ENCODE peak calls at places on chromosomes 6 and 20, in five cellular contexts. E, R, U, W and S are unnamed samples.

GRCh38 chr6:144362042-144363018 is 77.2 kb downstream of the UTRN start:
- DNase-seq in R (no peak), E (no peak), U (peak; percentile 75), W (no peak), S (no peak)

GRCh38 chr6:165987483-165988305 is 180.0 kb downstream of the TBXT start:
- DNase-seq in R (no peak), W (peak; percentile 30), U (no peak), E (peak; percentile 33), S (no peak)

GRCh38 chr20:46406986-46407670 is 713 bp upstream of the ELMO2 start:
- DNase-seq in W (peak; percentile 83), E (peak; percentile 22), R (no peak), U (no peak), S (peak; percentile 93)

GRCh38 chr20:49594143-49594928 is 26.4 kb upstream of the PTGIS start:
- DNase-seq in U (no peak), R (no peak), W (peak; percentile 87), E (no peak), S (no peak)

GRCh38 chr6:37731888-37732287 is 34.2 kb upstream of the MDGA1 start:
- DNase-seq in R (no peak), E (no peak), U (no peak), W (peak; percentile 65), S (no peak)

GRCh38 chr6:111625511-111626331 is 20.0 kb upstream of the TRAF3IP2 start:
- DNase-seq in R (no peak), W (no peak), E (no peak), U (no peak), S (no peak)

GRCh38 chr20:36133821-36134220 is 20.7 kb upstream of the EPB41L1 start:
- DNase-seq in W (no peak), R (no peak), E (no peak), U (no peak), S (no peak)

GRCh38 chr6:150907385-150907784 is 41.9 kb downstream of the MTHFD1L start:
- DNase-seq in W (no peak), R (no peak), U (no peak), E (no peak), S (no peak)

GRCh38 chr20:22771706-22772105 is 187.3 kb upstream of the FOXA2 start:
- DNase-seq in W (no peak), R (no peak), E (no peak), U (no peak), S (no peak)

GRCh38 chr6:44657201-44657824 is 269.8 kb downstream of the CDC5L start:
- DNase-seq in W (no peak), U (no peak), E (no peak), R (no peak), S (no peak)

GRCh38 chr6:1810880-1811279 is 201.2 kb downstream of the FOXC1 start:
- DNase-seq in R (no peak), U (no peak), E (no peak), W (no peak), S (no peak)

GRCh38 chr20:46388201-46388836 is 18.1 kb downstream of the ELMO2 start:
- DNase-seq in E (no peak), R (no peak), U (no peak), W (no peak), S (no peak)

GRCh38 chr20:53157443-53158408 is 185.6 kb downstream of the TSHZ2 start:
- DNase-seq in R (peak; percentile 11), W (peak; percentile 75), U (peak; percentile 7), E (no peak), S (no peak)

GRCh38 chr20:32287231-32287638 is 9.8 kb downstream of the KIF3B start:
- DNase-seq in U (no peak), E (no peak), R (no peak), W (no peak), S (no peak)

GRCh38 chr6:80535914-80536565 is 429.6 kb downstream of the BCKDHB start:
- DNase-seq in R (no peak), U (no peak), W (no peak), E (no peak), S (no peak)

GRCh38 chr6:167747645-167748044 is 79.1 kb upstream of the AFDN start:
- DNase-seq in R (no peak), W (no peak), E (no peak), U (no peak), S (no peak)

GRCh38 chr6:146803601-146804000 is 204.8 kb downstream of the ADGB start:
- DNase-seq in W (no peak), U (no peak), R (no peak), E (no peak), S (no peak)

GRCh38 chr6:69780585-69781178 is 16.1 kb downstream of the LMBRD1 start:
- DNase-seq in R (no peak), W (no peak), U (no peak), E (no peak), S (no peak)

GRCh38 chr20:52654552-52654951 is 317.6 kb upstream of the TSHZ2 start:
- DNase-seq in U (no peak), E (no peak), W (no peak), R (no peak), S (no peak)